ENCODE peak calls at places on chromosome 16, in six cellular contexts. G is A549, D is body of pancreas, U is erythroblast, M is heart left ventricle, V is transverse colon. Q is an unnamed sample.
A peak's percentile ranks its signal among the peaks of the same experiment; 100 is the strongest.

GRCh38 chr16:89096768-89097527 is 3.3 kb downstream of the ACSF3 start:
- DNase-seq in G (no peak), D (no peak), U (no peak), M (no peak), V (no peak), Q (no peak)

GRCh38 chr16:4517812-4518211 is 20.8 kb downstream of the CDIP1 start:
- DNase-seq in G (peak; percentile 47), D (peak; percentile 57), U (peak; percentile 53), M (no peak), V (no peak), Q (no peak)

GRCh38 chr16:75341934-75342811 is 90.7 kb upstream of the BCAR1 start:
- DNase-seq in G (peak; percentile 6), D (no peak), U (no peak), M (no peak), V (peak; percentile 13), Q (no peak)

GRCh38 chr16:87604572-87605135 is 2.3 kb downstream of the JPH3 start:
- DNase-seq in G (no peak), D (no peak), U (no peak), M (no peak), V (no peak), Q (no peak)

GRCh38 chr16:26027060-26027459 is 335.3 kb downstream of the HS3ST4 start:
- DNase-seq in G (no peak), D (no peak), U (no peak), M (no peak), V (no peak), Q (no peak)

GRCh38 chr16:59573528-59574271 is 839.6 kb upstream of the GOT2 start:
- DNase-seq in G (peak; percentile 95), D (no peak), U (no peak), M (no peak), V (no peak), Q (no peak)

GRCh38 chr16:86924537-86924936 is 346.2 kb downstream of the FOXL1 start:
- DNase-seq in G (peak; percentile 12), D (no peak), U (no peak), M (no peak), V (no peak), Q (no peak)

GRCh38 chr16:16073884-16074781 is 124.7 kb downstream of the ABCC1 start:
- DNase-seq in G (peak; percentile 75), D (peak; percentile 54), U (peak; percentile 13), M (no peak), V (peak; percentile 11), Q (no peak)

GRCh38 chr16:1470543-1471251 is 4.1 kb downstream of the CLCN7 start:
- DNase-seq in G (no peak), D (no peak), U (no peak), M (no peak), V (peak; percentile 27), Q (no peak)

GRCh38 chr16:64975821-64976220 is 146.0 kb downstream of the CDH11 start:
- DNase-seq in G (no peak), D (no peak), U (no peak), M (no peak), V (no peak), Q (no peak)

GRCh38 chr16:685967-686366 is 1.8 kb upstream of the JMJD8 start:
- DNase-seq in G (peak; percentile 81), D (peak; percentile 77), U (peak; percentile 64), M (no peak), V (peak; percentile 64), Q (peak; percentile 68)

GRCh38 chr16:15948532-15949209 is 745 bp upstream of the ABCC1 start:
- DNase-seq in G (no peak), D (peak; percentile 21), U (peak; percentile 38), M (no peak), V (peak; percentile 47), Q (no peak)

GRCh38 chr16:29779474-29779873 is 1.4 kb downstream of the ZG16 start:
- DNase-seq in G (peak; percentile 51), D (no peak), U (no peak), M (no peak), V (no peak), Q (no peak)

GRCh38 chr16:49623501-49624266 is 232.2 kb downstream of the ZNF423 start:
- DNase-seq in G (no peak), D (no peak), U (no peak), M (no peak), V (no peak), Q (no peak)

GRCh38 chr16:14105976-14106375 is 34.9 kb downstream of the MRTFB start:
- DNase-seq in G (no peak), D (no peak), U (no peak), M (no peak), V (no peak), Q (no peak)

GRCh38 chr16:89019511-89019910 is 42.5 kb upstream of the CBFA2T3 start:
- DNase-seq in G (no peak), D (no peak), U (no peak), M (no peak), V (no peak), Q (no peak)

GRCh38 chr16:22052985-22053384 is 39.4 kb upstream of the VWA3A start:
- DNase-seq in G (no peak), D (no peak), U (peak; percentile 28), M (no peak), V (no peak), Q (no peak)

GRCh38 chr16:85302018-85302847 is 190.0 kb upstream of the CIBAR2 start:
- DNase-seq in G (no peak), D (peak; percentile 57), U (peak; percentile 16), M (no peak), V (no peak), Q (no peak)

GRCh38 chr16:88721236-88721635 is 14.9 kb downstream of the CTU2 start:
- DNase-seq in G (no peak), D (no peak), U (no peak), M (no peak), V (no peak), Q (no peak)

GRCh38 chr16:84652565-84652964 is 4.3 kb downstream of the KLHL36 start:
- DNase-seq in G (no peak), D (no peak), U (no peak), M (no peak), V (no peak), Q (no peak)

GRCh38 chr16:66121466-66121865 is 245.0 kb upstream of the CDH5 start:
- DNase-seq in G (no peak), D (no peak), U (no peak), M (no peak), V (no peak), Q (no peak)

GRCh38 chr16:55499281-55499680 is 9.6 kb upstream of the LPCAT2 start:
- DNase-seq in G (no peak), D (no peak), U (no peak), M (no peak), V (no peak), Q (no peak)

GRCh38 chr16:919658-920631 is 50.8 kb downstream of the LMF1 start:
- DNase-seq in G (no peak), D (no peak), U (no peak), M (no peak), V (no peak), Q (no peak)

GRCh38 chr16:77435240-77435819 is 496 bp upstream of the ADAMTS18 start:
- DNase-seq in G (no peak), D (no peak), U (no peak), M (no peak), V (no peak), Q (no peak)

GRCh38 chr16:1550696-1551095 is 17.2 kb downstream of the TMEM204 start:
- DNase-seq in G (no peak), D (no peak), U (no peak), M (no peak), V (no peak), Q (no peak)

GRCh38 chr16:3457434-3458252 is 14.2 kb downstream of the NAA60 start:
- DNase-seq in G (peak; percentile 92), D (peak; percentile 95), U (peak; percentile 96), M (peak; percentile 93), V (peak; percentile 90), Q (peak; percentile 90)
- TF ChIP-seq POLR2A in G (peak; percentile 78), D (peak; percentile 65), U (peak; percentile 77), M (peak; percentile 56), V (peak; percentile 72), Q (peak; percentile 63)

GRCh38 chr16:57619133-57619605 is 9.3 kb upstream of the ADGRG1 start:
- DNase-seq in G (no peak), D (no peak), U (no peak), M (peak; percentile 10), V (no peak), Q (no peak)

GRCh38 chr16:57618306-57619132 is 9.9 kb upstream of the ADGRG1 start:
- DNase-seq in G (no peak), D (peak; percentile 48), U (no peak), M (peak; percentile 3), V (no peak), Q (peak; percentile 7)

GRCh38 chr16:57621521-57622268 is 6.7 kb upstream of the ADGRG1 start:
- DNase-seq in G (no peak), D (peak; percentile 36), U (no peak), M (no peak), V (no peak), Q (peak; percentile 20)

GRCh38 chr16:57620316-57621231 is 7.9 kb upstream of the ADGRG1 start:
- DNase-seq in G (no peak), D (peak; percentile 72), U (no peak), M (no peak), V (peak; percentile 75), Q (peak; percentile 9)

DNA sequence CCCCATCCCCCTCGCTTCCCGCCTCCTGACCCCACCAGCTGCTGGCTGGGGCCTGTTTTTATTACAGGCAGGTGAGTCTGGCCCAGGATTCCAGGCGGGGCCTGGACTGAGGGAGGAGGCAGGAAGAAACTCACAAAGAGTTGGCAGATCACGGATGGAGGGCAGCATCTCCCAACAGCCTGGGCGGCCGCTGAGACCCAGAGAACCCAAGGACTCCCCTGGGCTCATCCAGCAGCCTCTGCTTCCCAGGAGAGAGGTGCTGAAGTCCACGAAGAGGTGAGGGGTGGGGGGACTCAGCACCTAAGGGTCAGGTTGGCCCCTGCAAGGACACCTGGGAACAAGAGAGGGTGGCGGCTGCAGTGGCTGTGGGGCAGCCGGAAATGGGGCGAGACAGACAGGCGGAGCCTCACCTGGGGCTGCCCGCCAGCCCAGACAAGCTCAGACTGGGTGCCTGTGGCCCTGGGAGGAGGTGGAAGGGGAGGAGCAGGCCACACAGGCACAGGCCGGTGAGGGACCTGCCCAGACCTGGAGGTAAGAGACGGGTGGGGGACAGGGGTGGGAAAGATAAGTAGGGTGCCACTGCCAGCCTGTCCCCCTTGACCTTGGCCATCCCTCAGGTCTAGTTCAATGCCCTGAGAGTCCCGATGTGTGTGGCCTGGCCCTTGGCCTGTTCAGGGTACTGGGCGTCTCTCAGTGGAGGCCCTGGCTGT is 8.7 kb upstream of the ADGRG1 start:
- DNase-seq in G (no peak), D (peak; percentile 88), U (no peak), M (peak; percentile 15), V (peak; percentile 83), Q (no peak)
- TF ChIP-seq POLR2A in G (no peak), D (peak; percentile 85), U (no peak), M (no peak), V (peak; percentile 84), Q (no peak)

DNA sequence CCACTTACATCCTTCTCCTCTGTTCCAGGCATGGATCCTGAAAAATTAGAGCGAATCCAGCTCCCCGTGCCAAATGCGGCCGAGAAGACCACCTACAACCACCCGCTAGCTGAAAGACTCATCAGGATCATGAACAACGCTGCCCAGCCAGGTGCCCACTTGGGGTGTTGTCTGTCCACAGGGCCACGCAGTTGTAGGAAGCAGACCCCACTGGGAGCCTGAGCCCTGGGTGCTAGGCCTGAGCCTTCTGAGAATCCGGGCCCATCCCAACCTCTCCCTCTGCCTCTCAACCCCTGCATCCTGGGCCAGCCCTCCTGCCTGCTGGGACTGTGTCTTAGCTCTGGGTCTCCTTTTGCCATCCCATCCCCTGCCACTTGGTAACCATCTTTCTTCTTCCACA is 95.4 kb downstream of the CLEC16A start:
- DNase-seq in G (no peak), D (no peak), U (no peak), M (no peak), V (no peak), Q (no peak)
- TF ChIP-seq POLR2A in G (no peak), D (no peak), U (no peak), M (no peak), V (no peak), Q (no peak)

GRCh38 chr16:70454221-70455034 is at the start of gene FCSK:
- DNase-seq in G (peak; percentile 75), D (peak; percentile 75), U (peak; percentile 87), M (peak; percentile 72), V (peak; percentile 66), Q (peak; percentile 81)
- TF ChIP-seq POLR2A in G (peak; percentile 48), D (peak; percentile 53), U (no peak), M (peak; percentile 36), V (peak; percentile 34), Q (no peak)

Q was measured in ovary.